ENCODE peak calls at places on chromosomes 5 and 9, in ten cellular contexts. Y, H, X, D, T, M, S, R, W and U are unnamed samples.

GRCh38 chr5:78600656-78601452 is 47.7 kb downstream of the LHFPL2 start:
- DNase-seq in Y (no peak), H (no peak), X (no peak), D (no peak), T (no peak), M (no peak), S (no peak), R (no peak), W (peak), U (no peak)

GRCh38 chr5:154755361-154756202 is at the start of gene LARP1:
- DNase-seq in Y (no peak), H (peak), X (no peak), D (peak), T (peak), M (peak), S (peak), R (no peak), W (no peak), U (peak)

GRCh38 chr9:127637322-127637847 is 25.3 kb downstream of the STXBP1 start:
- DNase-seq in Y (no peak), H (no peak), X (no peak), D (peak), T (peak), M (peak), S (no peak), R (no peak), W (peak), U (no peak)

GRCh38 chr5:145568581-145568980 is 266.6 kb downstream of the PRELID2 start:
- DNase-seq in Y (no peak), H (no peak), X (no peak), D (no peak), T (no peak), M (peak), S (no peak), R (no peak), W (peak), U (no peak)

GRCh38 chr5:118701796-118702195 is 286.6 kb downstream of the DTWD2 start:
- DNase-seq in Y (no peak), H (no peak), X (no peak), D (no peak), T (no peak), M (no peak), S (no peak), R (no peak), W (no peak), U (no peak)

GRCh38 chr9:113345693-113346092 is 3.6 kb upstream of the BSPRY start:
- DNase-seq in Y (no peak), H (no peak), X (no peak), D (no peak), T (no peak), M (no peak), S (no peak), R (no peak), W (no peak), U (no peak)

GRCh38 chr5:17482784-17483183 is 15.2 kb upstream of the TAF11L2 start:
- DNase-seq in Y (no peak), H (no peak), X (no peak), D (no peak), T (no peak), M (no peak), S (no peak), R (no peak), W (no peak), U (no peak)

GRCh38 chr5:81879936-81880335 is 91.9 kb upstream of the ATG10 start:
- DNase-seq in Y (no peak), H (no peak), X (no peak), D (no peak), T (no peak), M (no peak), S (no peak), R (no peak), W (no peak), U (no peak)

GRCh38 chr5:66326276-66326675 is 182.2 kb downstream of the SREK1 start:
- DNase-seq in Y (no peak), H (no peak), X (no peak), D (no peak), T (no peak), M (no peak), S (no peak), R (no peak), W (peak), U (no peak)